ENCODE peak calls at places on chromosomes 11 and 22, in ten cellular contexts. R is activated naive CD4-positive, alpha-beta T cell; B is activated CD8-positive, alpha-beta memory T cell treated with anti-CD3 and anti-CD28 coated beads for 1 hour; G is stimulated activated CD8-positive, alpha-beta memory T cell treated with anti-CD3 and anti-CD28 coated beads, Interleukin-2, amount 100 ng/mL, for 1 hour; K is endothelial cell; Y is neural progenitor cell; W is NCI-H748 treated with DMSO at 0.1 percent for 48 hours; F is Kasumi-1; O is stimulated activated CD4-positive, alpha-beta T cell treated with anti-CD3 and anti-CD28 coated beads, Interleukin-12 subunit alpha, Interleukin-12 subunit beta, amount 100 ng/mL, for 24 hours; U is foreskin fibroblast. V is an unnamed sample.

GRCh38 chr22:19516378-19517170 is 7.6 kb downstream of the CLDN5 start:
- DNase-seq in U (no peak), Y (no peak), B (no peak), R (no peak), K (no peak), F (no peak), O (no peak), G (no peak), W (no peak), V (no peak)

GRCh38 chr22:50141891-50142363 is 28.6 kb upstream of the PANX2 start:
- DNase-seq in G (no peak), F (no peak), O (no peak), Y (peak), W (peak), B (no peak), U (no peak), K (peak), R (no peak), V (no peak)

GRCh38 chr22:41290262-41291221 is 4.6 kb upstream of the RANGAP1 start:
- DNase-seq in F (no peak), R (no peak), G (no peak), B (no peak), Y (peak), W (no peak), K (no peak), U (peak), O (no peak), V (no peak)

GRCh38 chr11:118224512-118225180 is at the start of gene JAML:
- DNase-seq in W (no peak), G (no peak), Y (no peak), O (no peak), B (no peak), U (no peak), K (no peak), F (no peak), R (peak), V (no peak)

GRCh38 chr11:66593303-66593635 is 284 bp downstream of the CCS start:
- DNase-seq in O (no peak), G (no peak), B (no peak), Y (no peak), R (no peak), W (no peak), U (no peak), F (no peak), K (no peak), V (no peak)

GRCh38 chr11:20443596-20443995 is 56.1 kb downstream of the PRMT3 start:
- DNase-seq in W (no peak), R (no peak), B (no peak), F (peak), K (no peak), G (no peak), O (no peak), Y (peak), U (no peak), V (no peak)

GRCh38 chr11:134950692-134951304 is 538.8 kb upstream of the B3GAT1 start:
- DNase-seq in R (no peak), B (no peak), G (no peak), O (no peak), U (peak), Y (peak), F (no peak), W (no peak), K (no peak), V (no peak)

GRCh38 chr11:1072116-1072820 is 2.4 kb upstream of the MUC2 start:
- DNase-seq in U (no peak), G (no peak), W (no peak), K (peak), F (no peak), R (no peak), O (no peak), B (no peak), Y (no peak), V (no peak)

GRCh38 chr11:124195419-124195734 is 12.2 kb downstream of the OR10D3 start:
- DNase-seq in Y (no peak), K (no peak), W (no peak), B (no peak), F (no peak), O (no peak), G (no peak), U (no peak), R (no peak), V (no peak)

GRCh38 chr22:35648066-35649025 is at the start of gene APOL6:
- DNase-seq in G (peak), K (no peak), B (no peak), U (peak), O (peak), R (peak), W (no peak), Y (peak), F (peak), V (no peak)

GRCh38 chr11:125412177-125412496 is 83.9 kb downstream of the FEZ1 start:
- DNase-seq in F (no peak), O (no peak), U (no peak), Y (no peak), W (no peak), R (no peak), K (no peak), G (no peak), B (no peak), V (no peak)

GRCh38 chr22:48942698-48943566 is 884.7 kb downstream of the BRD1 start:
- DNase-seq in R (no peak), B (no peak), U (no peak), G (no peak), O (no peak), W (no peak), K (no peak), F (no peak), Y (no peak), V (no peak)

GRCh38 chr11:3995949-3996554 is 98.5 kb upstream of the RRM1 start:
- DNase-seq in U (peak), Y (no peak), O (no peak), R (no peak), W (no peak), F (no peak), B (no peak), K (no peak), G (no peak), V (no peak)

GRCh38 chr22:29071261-29072045 is 1.4 kb upstream of the KREMEN1 start:
- DNase-seq in F (no peak), B (no peak), W (peak), U (no peak), O (no peak), R (peak), G (no peak), K (peak), Y (peak), V (no peak)

GRCh38 chr11:18140145-18140544 is 7.8 kb downstream of the MRGPRX3 start:
- DNase-seq in O (no peak), K (no peak), R (no peak), F (no peak), B (no peak), Y (no peak), U (no peak), W (no peak), G (no peak), V (no peak)

GRCh38 chr22:37549704-37550059 is 10.6 kb upstream of the CDC42EP1 start:
- DNase-seq in K (no peak), R (no peak), O (no peak), F (no peak), Y (peak), B (no peak), U (peak), G (no peak), W (no peak), V (no peak)

GRCh38 chr11:109629734-109630133 is 207.7 kb downstream of the C11orf87 start:
- DNase-seq in U (no peak), K (no peak), W (no peak), F (no peak), G (no peak), R (no peak), Y (no peak), O (no peak), B (no peak), V (no peak)

GRCh38 chr11:128424271-128424709 is 163.1 kb downstream of the ETS1 start:
- DNase-seq in Y (peak), R (no peak), B (no peak), W (no peak), K (no peak), G (no peak), U (no peak), O (no peak), F (no peak), V (no peak)

GRCh38 chr11:119339581-119340334 is 925 bp downstream of the C1QTNF5 start:
- DNase-seq in B (no peak), W (no peak), K (peak), R (peak), Y (peak), O (no peak), U (peak), F (no peak), G (no peak), V (no peak)

GRCh38 chr11:78931891-78932290 is 357.2 kb upstream of the NARS2 start:
- DNase-seq in K (no peak), B (no peak), Y (no peak), F (no peak), O (no peak), R (no peak), W (no peak), U (no peak), G (no peak), V (no peak)

V was measured in cortex of kidney.